ENCODE peak calls at places on chromosomes 7 and 10, in seven cellular contexts. I is mesenchymal stem cell, A is HCT116, B is H9, F is fibroblast of lung, N is PC-3, K is hepatocyte. R is an unnamed sample.

GRCh38 chr7:82257118-82257695 is 186.4 kb downstream of the CACNA2D1 start:
- DNase-seq in N (no peak), A (no peak), K (no peak), F (no peak), I (no peak), B (no peak), R (no peak)

GRCh38 chr7:112594397-112594796 is 113.6 kb downstream of the LSMEM1 start:
- DNase-seq in A (no peak), N (no peak), B (no peak), F (peak; percentile 64), I (no peak), K (peak; percentile 25), R (peak; percentile 54)

GRCh38 chr10:35349389-35349915 is 13.1 kb downstream of the CCNY start:
- DNase-seq in K (no peak), B (no peak), F (no peak), A (no peak), N (no peak), I (no peak), R (no peak)

GRCh38 chr7:29684787-29685650 is 121.3 kb upstream of the WIPF3 start:
- DNase-seq in F (peak; percentile 75), B (peak; percentile 72), A (peak; percentile 23), I (peak; percentile 80), K (peak; percentile 90), N (peak; percentile 77), R (peak; percentile 84)

GRCh38 chr7:485188-486081 is 34.2 kb downstream of the PDGFA start:
- DNase-seq in F (no peak), B (no peak), A (no peak), K (no peak), I (peak; percentile 25), N (peak; percentile 7), R (peak; percentile 29)

GRCh38 chr10:131684976-131685375 is 215.8 kb upstream of the PPP2R2D start:
- DNase-seq in A (no peak), I (no peak), K (no peak), F (no peak), N (no peak), B (no peak), R (no peak)

GRCh38 chr7:143519411-143520131 is 41.9 kb downstream of the TAS2R41 start:
- DNase-seq in F (peak; percentile 79), I (peak; percentile 47), K (no peak), N (peak; percentile 12), B (no peak), A (no peak), R (peak; percentile 39)

GRCh38 chr7:106862317-106863183 is 2.5 kb upstream of the PIK3CG start:
- DNase-seq in K (no peak), I (no peak), B (no peak), F (no peak), N (no peak), A (no peak), R (peak; percentile 43)

GRCh38 chr10:80168679-80169380 is 36.3 kb downstream of the PLAC9 start:
- DNase-seq in A (no peak), B (peak; percentile 53), F (no peak), K (no peak), N (peak; percentile 58), I (peak; percentile 34), R (no peak)

GRCh38 chr7:124369310-124369709 is 336.4 kb upstream of the TMEM229A start:
- DNase-seq in A (no peak), K (no peak), F (no peak), N (no peak), B (no peak), I (no peak), R (no peak)

GRCh38 chr7:25856056-25856780 is 295.8 kb upstream of the NFE2L3 start:
- DNase-seq in F (no peak), N (no peak), K (no peak), I (peak; percentile 62), A (no peak), B (no peak), R (peak; percentile 74)

GRCh38 chr10:72898616-72899015 is 5.1 kb downstream of the OIT3 start:
- DNase-seq in I (no peak), F (no peak), A (no peak), N (no peak), K (no peak), B (no peak), R (no peak)

GRCh38 chr10:7662522-7662921 is 4.2 kb downstream of the ITIH5 start:
- DNase-seq in F (no peak), K (no peak), A (no peak), N (no peak), B (no peak), I (no peak), R (peak; percentile 8)

GRCh38 chr7:103504505-103505135 is 58.6 kb upstream of the SLC26A5 start:
- DNase-seq in F (no peak), K (no peak), A (no peak), I (no peak), B (peak; percentile 31), N (no peak), R (no peak)

GRCh38 chr7:26436996-26437547 is 145.4 kb downstream of the SNX10 start:
- DNase-seq in A (no peak), K (no peak), N (no peak), B (no peak), F (no peak), I (no peak), R (no peak)

GRCh38 chr10:92219516-92219915 is 71.4 kb downstream of the CPEB3 start:
- DNase-seq in N (peak; percentile 75), B (no peak), K (no peak), A (no peak), I (no peak), F (no peak), R (no peak)

GRCh38 chr10:32125023-32125422 is 68.8 kb upstream of the KIF5B start:
- DNase-seq in I (no peak), B (no peak), A (no peak), K (no peak), F (no peak), N (no peak), R (no peak)

GRCh38 chr7:41834805-41835694 is 132.2 kb upstream of the INHBA start:
- DNase-seq in K (no peak), F (peak; percentile 56), I (peak; percentile 42), N (no peak), B (no peak), A (no peak), R (peak; percentile 73)

GRCh38 chr10:24324651-24325050 is 115.7 kb downstream of the KIAA1217 start:
- DNase-seq in F (no peak), A (no peak), N (no peak), I (no peak), B (no peak), K (no peak), R (no peak)

GRCh38 chr7:47382200-47382599 is 199.7 kb downstream of the TNS3 start:
- DNase-seq in A (no peak), N (no peak), F (no peak), I (no peak), B (no peak), K (no peak), R (no peak)

GRCh38 chr10:13113544-13113943 is 13.6 kb downstream of the OPTN start:
- DNase-seq in N (no peak), K (no peak), F (no peak), A (no peak), B (no peak), I (no peak), R (no peak)

DNA sequence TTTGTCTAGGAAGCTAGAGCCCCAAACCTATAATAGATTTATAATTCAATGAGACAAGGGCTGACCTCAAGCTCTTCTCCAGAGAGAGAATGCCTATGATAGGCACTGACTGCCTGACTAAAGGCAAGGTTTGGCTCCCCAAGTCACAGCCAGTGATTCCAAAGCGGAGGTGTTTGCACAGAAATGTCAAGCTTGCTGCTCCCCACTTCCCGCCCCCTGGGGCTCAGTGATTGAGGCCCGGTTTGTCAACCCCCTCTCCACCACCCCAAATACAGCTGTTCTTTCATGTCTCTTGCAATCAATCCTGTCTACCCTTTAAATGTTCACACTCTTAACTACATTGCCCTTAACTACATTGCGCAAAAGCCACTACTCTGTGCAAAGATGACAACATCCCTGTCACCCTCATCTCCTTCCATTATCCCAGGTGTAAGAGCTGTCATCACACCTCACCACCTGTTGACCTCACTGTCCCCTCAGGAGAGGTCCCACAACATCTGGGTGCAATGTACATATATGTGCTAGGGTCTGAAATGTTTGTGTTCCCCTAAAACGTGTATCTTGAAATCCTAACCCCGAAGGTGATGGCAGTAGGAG is 58.0 kb downstream of the NUDCD3 start:
- DNase-seq in K (no peak), A (no peak), B (no peak), I (no peak), N (no peak), F (no peak), R (no peak)
- H3K4me1 ChIP-seq in K (no peaks in the 10 kb centered on the region), A (peaks cover 16% of the 10 kb centered on the region), B (peaks cover 2% of the 10 kb centered on the region), I (peaks cover 26% of the 10 kb centered on the region), N (no peaks in the 10 kb centered on the region), F (no peaks in the 10 kb centered on the region), R (no peaks in the 10 kb centered on the region)

DNA sequence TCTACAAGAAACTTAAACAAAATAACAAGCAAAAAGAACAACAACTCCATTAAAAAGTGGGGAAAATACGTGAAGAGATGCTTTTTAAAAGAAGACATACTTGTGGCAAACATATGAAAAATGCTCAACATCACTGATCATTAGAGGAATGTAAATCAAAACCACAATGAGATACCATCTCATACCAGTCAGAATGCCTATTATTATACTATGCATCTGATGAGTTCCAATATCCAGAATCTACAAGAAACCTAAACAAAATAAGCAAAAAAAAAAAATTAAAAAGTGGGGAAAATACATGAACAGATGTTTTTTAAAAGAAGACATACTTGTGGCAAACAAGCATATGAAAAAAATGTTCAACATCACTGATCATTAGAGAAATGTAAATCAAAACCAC is 29.6 kb upstream of the AKR1C3 start:
- DNase-seq in I (no peak), B (no peak), F (peak; percentile 25), A (no peak), K (no peak), N (no peak), R (peak; percentile 23)
- H2AFZ ChIP-seq in I (no peak overlapping the region), B (no peak overlapping the region), F (no peak overlapping the region), A (no peak overlapping the region), K (no peak overlapping the region), N (no peak overlapping the region), R (no peak overlapping the region)

DNA sequence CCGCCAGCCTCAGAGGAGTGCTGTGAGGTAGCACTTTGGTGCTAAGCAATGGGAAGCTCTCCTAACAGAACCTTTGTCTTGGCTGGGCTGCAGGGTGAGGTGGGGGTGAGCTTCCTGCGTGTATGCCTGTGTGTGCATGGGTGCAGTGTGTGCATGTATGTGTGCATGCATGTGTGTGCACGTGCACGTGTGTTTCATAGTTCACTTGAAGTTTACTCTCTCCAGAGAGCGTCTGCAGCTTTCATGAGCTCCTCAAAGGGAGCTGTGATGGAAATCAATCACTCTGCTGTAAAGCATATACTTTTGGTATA is 4.9 kb upstream of the ZNF467 start:
- DNase-seq in N (no peak), B (no peak), I (no peak), A (no peak), K (no peak), F (no peak), R (no peak)
- H3K4me1 ChIP-seq in N (peaks cover 8% of the 10 kb centered on the region), B (no peaks in the 10 kb centered on the region), I (peaks cover 21% of the 10 kb centered on the region), A (peaks cover 12% of the 10 kb centered on the region), K (peaks cover 8% of the 10 kb centered on the region), F (no peaks in the 10 kb centered on the region), R (no peaks in the 10 kb centered on the region)

DNA sequence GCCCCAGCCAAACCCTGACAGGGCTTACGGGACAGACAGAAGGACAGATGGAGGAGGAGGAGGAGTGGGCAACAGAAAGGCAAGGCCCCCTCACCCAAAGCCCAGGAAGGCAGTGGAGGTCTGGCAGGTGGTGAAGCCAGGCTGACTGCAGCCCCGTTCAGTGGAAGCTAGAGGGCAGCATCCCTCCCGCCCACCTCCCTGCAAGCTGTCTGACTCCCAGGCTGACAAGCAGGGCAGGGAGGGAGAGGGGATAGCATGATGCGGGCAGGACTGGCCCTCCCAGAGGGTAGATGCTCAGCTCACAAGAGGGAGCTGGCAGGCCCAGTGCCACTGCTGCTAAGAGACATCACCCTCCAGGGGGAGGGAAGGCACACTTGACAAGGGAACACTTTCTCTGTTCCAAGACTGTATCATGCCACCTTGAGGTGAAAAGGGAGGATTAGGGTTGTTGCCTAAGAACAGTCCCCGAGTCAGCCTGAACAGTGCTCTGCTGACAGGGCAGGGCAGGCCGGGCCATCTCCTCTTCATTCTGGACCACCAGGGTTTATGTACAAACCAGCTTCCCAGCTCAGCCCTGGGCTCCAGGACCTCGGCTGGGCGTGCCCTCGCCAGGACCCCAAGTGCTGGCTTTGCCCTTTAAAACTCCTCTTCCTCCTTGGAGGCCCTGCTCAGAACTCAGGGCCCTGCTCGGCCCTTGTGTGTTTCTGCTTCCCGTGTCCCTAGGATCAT is 61.8 kb downstream of the RASGEF1A start:
- DNase-seq in N (peak; percentile 70), K (peak; percentile 73), B (peak; percentile 91), A (peak; percentile 68), F (peak; percentile 47), I (peak; percentile 67), R (peak; percentile 78)
- H2AFZ ChIP-seq in N (peak overlapping the region; percentile 37), K (no peak overlapping the region), B (no peak overlapping the region), A (peak overlapping the region; percentile 12), F (no peak overlapping the region), I (no peak overlapping the region), R (no peak overlapping the region)

R was measured in GM23248.